ENCODE peak calls at places on chromosomes 4 and X, in six cellular contexts. J is effector CD4-positive, alpha-beta T cell; S is stimulated activated CD4-positive, alpha-beta T cell treated with anti-CD3 and anti-CD28 coated beads, Interleukin-4, amount 100 ng/mL, for 4 hours; O is mesendoderm; M is HFF-Myc; N is omental fat pad. I is an unnamed sample.

GRCh38 chr4:143407475-143407874 is 70.8 kb downstream of the GAB1 start:
- DNase-seq in J (no peak), S (no peak), O (no peak), M (no peak), N (no peak), I (no peak)

GRCh38 chrX:1112321-1112720 is 100.1 kb downstream of the CRLF2 start:
- DNase-seq in J (no peak), S (no peak), O (no peak), M (no peak), N (no peak), I (no peak)

GRCh38 chr4:8419222-8420041 is 21.1 kb downstream of the ACOX3 start:
- DNase-seq in J (no peak), S (no peak), O (no peak), M (peak; percentile 31), N (no peak), I (no peak)

GRCh38 chr4:118113220-118113619 is 78.9 kb downstream of the NDST3 start:
- DNase-seq in J (no peak), S (no peak), O (no peak), M (no peak), N (no peak), I (no peak)

GRCh38 chrX:35016051-35016450 is 73.5 kb downstream of the FAM47B start:
- DNase-seq in J (no peak), S (no peak), O (peak; percentile 31), M (no peak), N (no peak), I (no peak)

GRCh38 chr4:147326581-147326980 is 154.3 kb upstream of the EDNRA start:
- DNase-seq in J (no peak), S (no peak), O (no peak), M (peak; percentile 82), N (no peak), I (peak; percentile 81)

GRCh38 chr4:16573744-16574143 is 324.7 kb downstream of the LDB2 start:
- DNase-seq in J (no peak), S (no peak), O (no peak), M (no peak), N (no peak), I (no peak)

GRCh38 chr4:105550641-105551040 is 1.8 kb upstream of the ARHGEF38 start:
- DNase-seq in J (no peak), S (no peak), O (no peak), M (no peak), N (no peak), I (no peak)

I was measured in brain pericyte.